ENCODE peak calls at places on chromosomes 1 and 21, in six cellular contexts. V is psoas muscle, A is NCI-H1105, E is EL, T is neuronal stem cell, R is Right ventricle myocardium superior. M is an unnamed sample.

GRCh38 chr1:184093071-184093470 is 41.5 kb downstream of the TSEN15 start:
- DNase-seq in V (no peak), A (no peak), E (no peak), T (no peak), R (no peak), M (no peak)

GRCh38 chr1:2986549-2987305 is 34.5 kb upstream of the ACTRT2 start:
- DNase-seq in V (no peak), A (no peak), E (no peak), T (no peak), R (no peak), M (no peak)

GRCh38 chr1:79422726-79423125 is 416.2 kb upstream of the ADGRL4 start:
- DNase-seq in V (no peak), A (no peak), E (no peak), T (no peak), R (no peak), M (no peak)

GRCh38 chr21:40841524-40842196 is 5.3 kb downstream of the DSCAM start:
- DNase-seq in V (no peak), A (peak), E (peak), T (peak), R (peak), M (no peak)

GRCh38 chr1:212752256-212752933 is 39.2 kb downstream of the NSL1 start:
- DNase-seq in V (no peak), A (no peak), E (peak), T (no peak), R (no peak), M (peak)

GRCh38 chr1:29236993-29237905 is 927 bp downstream of the PTPRU start:
- DNase-seq in V (peak), A (peak), E (peak), T (no peak), R (peak), M (no peak)

GRCh38 chr1:11187458-11187857 is 1.7 kb upstream of the ANGPTL7 start:
- DNase-seq in V (no peak), A (no peak), E (no peak), T (no peak), R (no peak), M (no peak)

GRCh38 chr1:37616330-37616729 is 18.4 kb downstream of the RSPO1 start:
- DNase-seq in V (no peak), A (no peak), E (no peak), T (no peak), R (no peak), M (no peak)

GRCh38 chr1:229101011-229101410 is 169.9 kb upstream of the RAB4A start:
- DNase-seq in V (no peak), A (no peak), E (no peak), T (no peak), R (no peak), M (no peak)

GRCh38 chr21:45281411-45282282 is 6.0 kb downstream of the POFUT2 start:
- DNase-seq in V (peak), A (no peak), E (no peak), T (no peak), R (no peak), M (no peak)

GRCh38 chr21:35511298-35512162 is 462.4 kb upstream of the RUNX1 start:
- DNase-seq in V (no peak), A (no peak), E (peak), T (no peak), R (no peak), M (no peak)

GRCh38 chr1:39799770-39800470 is 11.3 kb upstream of the BMP8B start:
- DNase-seq in V (peak), A (peak), E (peak), T (peak), R (peak), M (peak)

GRCh38 chr1:230210326-230210978 is 143.4 kb downstream of the GALNT2 start:
- DNase-seq in V (no peak), A (no peak), E (no peak), T (no peak), R (no peak), M (no peak)

GRCh38 chr1:145716641-145717061 is 2.6 kb upstream of the CD160 start:
- DNase-seq in V (no peak), A (no peak), E (peak), T (no peak), R (no peak), M (no peak)

GRCh38 chr1:113073457-113073950 is 506 bp downstream of the LRIG2 start:
- DNase-seq in V (no peak), A (no peak), E (peak), T (no peak), R (no peak), M (no peak)

GRCh38 chr1:168918860-168919741 is 187.4 kb upstream of the ATP1B1 start:
- DNase-seq in V (no peak), A (no peak), E (no peak), T (peak), R (no peak), M (no peak)

GRCh38 chr1:229342305-229342901 is 444 bp downstream of the CCSAP start:
- DNase-seq in V (peak), A (peak), E (peak), T (peak), R (peak), M (peak)

GRCh38 chr1:4002741-4003140 is 102.7 kb upstream of the C1orf174 start:
- DNase-seq in V (no peak), A (no peak), E (no peak), T (no peak), R (no peak), M (no peak)

GRCh38 chr1:71494163-71494562 is 413.3 kb upstream of the ZRANB2 start:
- DNase-seq in V (no peak), A (no peak), E (peak), T (no peak), R (no peak), M (peak)